ENCODE peak calls at places on chromosomes 7 and 10, in six cellular contexts. One of them, this sample, is unnamed.

GRCh38 chr7:138553805-138554204 is 93.7 kb downstream of the TRIM24 start:
- DNase-seq in RWPE2: no peak
- DNase-seq in stimulated activated CD8-positive, alpha-beta memory T cell treated with anti-CD3 and anti-CD28 coated beads, Interleukin-7, amount 100 ng/mL, for 1 hour: no peak
- DNase-seq in fibroblast of mammary gland: no peak
- DNase-seq in coronary artery: no peak
- DNase-seq in stimulated activated CD4-positive, alpha-beta T cell treated with anti-CD3 and anti-CD28 coated beads, Interleukin-4, amount 100 ng/mL, for 48 hours: no peak
- DNase-seq in this sample: no peak

GRCh38 chr7:67438913-67439312 is 442.3 kb downstream of the TYW1 start:
- DNase-seq in fibroblast of mammary gland: no peak
- DNase-seq in coronary artery: no peak
- DNase-seq in stimulated activated CD4-positive, alpha-beta T cell treated with anti-CD3 and anti-CD28 coated beads, Interleukin-4, amount 100 ng/mL, for 48 hours: no peak
- DNase-seq in RWPE2: no peak
- DNase-seq in stimulated activated CD8-positive, alpha-beta memory T cell treated with anti-CD3 and anti-CD28 coated beads, Interleukin-7, amount 100 ng/mL, for 1 hour: no peak
- DNase-seq in this sample: no peak

GRCh38 chr7:50553973-50554372 is 11.2 kb downstream of the DDC start:
- DNase-seq in stimulated activated CD4-positive, alpha-beta T cell treated with anti-CD3 and anti-CD28 coated beads, Interleukin-4, amount 100 ng/mL, for 48 hours: no peak
- DNase-seq in fibroblast of mammary gland: no peak
- DNase-seq in stimulated activated CD8-positive, alpha-beta memory T cell treated with anti-CD3 and anti-CD28 coated beads, Interleukin-7, amount 100 ng/mL, for 1 hour: no peak
- DNase-seq in RWPE2: no peak
- DNase-seq in coronary artery: peak; percentile 33
- DNase-seq in this sample: no peak

GRCh38 chr10:55410415-55410885 is 609.4 kb upstream of the PCDH15 start:
- DNase-seq in fibroblast of mammary gland: peak; percentile 12
- DNase-seq in RWPE2: no peak
- DNase-seq in coronary artery: no peak
- DNase-seq in stimulated activated CD4-positive, alpha-beta T cell treated with anti-CD3 and anti-CD28 coated beads, Interleukin-4, amount 100 ng/mL, for 48 hours: no peak
- DNase-seq in stimulated activated CD8-positive, alpha-beta memory T cell treated with anti-CD3 and anti-CD28 coated beads, Interleukin-7, amount 100 ng/mL, for 1 hour: no peak
- DNase-seq in this sample: no peak

GRCh38 chr10:86888585-86889381 is 68.6 kb downstream of the MMRN2 start:
- DNase-seq in stimulated activated CD8-positive, alpha-beta memory T cell treated with anti-CD3 and anti-CD28 coated beads, Interleukin-7, amount 100 ng/mL, for 1 hour: no peak
- DNase-seq in RWPE2: no peak
- DNase-seq in stimulated activated CD4-positive, alpha-beta T cell treated with anti-CD3 and anti-CD28 coated beads, Interleukin-4, amount 100 ng/mL, for 48 hours: no peak
- DNase-seq in coronary artery: no peak
- DNase-seq in fibroblast of mammary gland: peak; percentile 68
- DNase-seq in this sample: no peak

GRCh38 chr10:123166618-123167017 is 12.4 kb downstream of the BUB3 start:
- DNase-seq in RWPE2: no peak
- DNase-seq in fibroblast of mammary gland: no peak
- DNase-seq in stimulated activated CD4-positive, alpha-beta T cell treated with anti-CD3 and anti-CD28 coated beads, Interleukin-4, amount 100 ng/mL, for 48 hours: no peak
- DNase-seq in stimulated activated CD8-positive, alpha-beta memory T cell treated with anti-CD3 and anti-CD28 coated beads, Interleukin-7, amount 100 ng/mL, for 1 hour: no peak
- DNase-seq in coronary artery: no peak
- DNase-seq in this sample: no peak

GRCh38 chr7:137081276-137081675 is 212.8 kb downstream of the CHRM2 start:
- DNase-seq in RWPE2: no peak
- DNase-seq in coronary artery: no peak
- DNase-seq in stimulated activated CD8-positive, alpha-beta memory T cell treated with anti-CD3 and anti-CD28 coated beads, Interleukin-7, amount 100 ng/mL, for 1 hour: no peak
- DNase-seq in stimulated activated CD4-positive, alpha-beta T cell treated with anti-CD3 and anti-CD28 coated beads, Interleukin-4, amount 100 ng/mL, for 48 hours: no peak
- DNase-seq in fibroblast of mammary gland: no peak
- DNase-seq in this sample: no peak

GRCh38 chr10:59887006-59887405 is 19.4 kb downstream of the CCDC6 start:
- DNase-seq in stimulated activated CD8-positive, alpha-beta memory T cell treated with anti-CD3 and anti-CD28 coated beads, Interleukin-7, amount 100 ng/mL, for 1 hour: no peak
- DNase-seq in RWPE2: no peak
- DNase-seq in coronary artery: no peak
- DNase-seq in stimulated activated CD4-positive, alpha-beta T cell treated with anti-CD3 and anti-CD28 coated beads, Interleukin-4, amount 100 ng/mL, for 48 hours: no peak
- DNase-seq in fibroblast of mammary gland: no peak
- DNase-seq in this sample: no peak